ENCODE peak calls at places on chromosomes 2 and 18, in four cellular contexts. V, G, P and J are unnamed samples. For H3K9me3, the result is how much of the 10 kb centered on the place peaks cover.

GRCh38 chr18:75456277-75456676 is 28.8 kb upstream of the SMIM21 start:
- DNase-seq in V (no peak), G (no peak), P (peak), J (no peak)

GRCh38 chr18:79884296-79884962 is 67.0 kb downstream of the SLC66A2 start:
- DNase-seq in V (no peak), G (no peak), P (no peak), J (no peak)

GRCh38 chr2:26008095-26008494 is 25.8 kb upstream of the RAB10 start:
- DNase-seq in P (no peak), V (no peak), G (no peak), J (no peak)

GRCh38 chr2:105880637-105881036 is 135.9 kb downstream of the NCK2 start:
- DNase-seq in G (no peak), V (no peak), P (no peak), J (no peak)

GRCh38 chr18:48767090-48767670 is 183.6 kb downstream of the SMAD7 start:
- DNase-seq in G (no peak), V (no peak), P (peak), J (no peak)

GRCh38 chr2:110852541-110853263 is 120.3 kb downstream of the ACOXL start:
- DNase-seq in P (no peak), V (no peak), G (no peak), J (no peak)

GRCh38 chr18:47756364-47757016 is 174.0 kb downstream of the SMAD2 start:
- DNase-seq in P (peak), G (peak), V (no peak), J (no peak)

GRCh38 chr2:47799210-47799609 is 16.3 kb downstream of the MSH6 start:
- DNase-seq in P (no peak), V (no peak), G (no peak), J (no peak)

GRCh38 chr2:218003265-218003950 is 613 bp upstream of the TNS1 start:
- DNase-seq in G (peak), V (peak), P (peak), J (no peak)

GRCh38 chr2:203022751-203023150 is 8.1 kb downstream of the NBEAL1 start:
- DNase-seq in P (peak), G (no peak), V (no peak), J (no peak)

GRCh38 chr2:60550151-60550983 is 3.1 kb downstream of the BCL11A start:
- DNase-seq in P (peak), V (no peak), G (peak), J (peak)

GRCh38 chr2:38417745-38418689 is 40.9 kb upstream of the ATL2 start:
- DNase-seq in G (no peak), V (no peak), P (no peak), J (no peak)

GRCh38 chr2:152924722-152925121 is 206.3 kb downstream of the ARL6IP6 start:
- DNase-seq in P (no peak), V (no peak), G (no peak), J (no peak)

DNA sequence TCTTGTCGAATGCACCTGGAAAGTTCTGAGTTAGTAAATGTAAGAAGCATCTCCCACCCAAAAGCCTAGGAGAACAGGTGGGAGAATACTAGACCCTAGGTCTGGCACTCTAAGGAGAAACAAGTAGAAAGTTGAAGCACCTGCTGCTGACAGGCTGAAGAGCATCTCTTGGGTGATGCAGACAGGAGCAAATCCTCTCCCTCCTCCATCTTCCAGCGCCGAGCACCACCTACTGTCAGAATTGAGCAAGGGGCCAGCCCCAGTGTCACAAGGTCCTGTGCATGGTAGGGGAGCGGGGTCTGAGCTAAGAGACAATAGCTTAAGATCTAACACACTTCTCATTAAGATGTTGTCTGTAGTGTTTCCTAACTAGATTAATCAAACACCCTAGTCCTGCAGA is 52.9 kb downstream of the HK2 start:
- DNase-seq in G (no peak), V (no peak), P (no peak), J (no peak)
- TF ChIP-seq CTCF in G (no peak), V (no peak), P (no peak), J (no peak)

GRCh38 chr18:3442894-3443293 is 7.1 kb upstream of the TGIF1 start:
- DNase-seq in G (no peak), P (no peak), V (no peak), J (no peak)
- H3K4me3 ChIP-seq in G (no peak), P (no peak), V (no peak), J (no peak)

DNA sequence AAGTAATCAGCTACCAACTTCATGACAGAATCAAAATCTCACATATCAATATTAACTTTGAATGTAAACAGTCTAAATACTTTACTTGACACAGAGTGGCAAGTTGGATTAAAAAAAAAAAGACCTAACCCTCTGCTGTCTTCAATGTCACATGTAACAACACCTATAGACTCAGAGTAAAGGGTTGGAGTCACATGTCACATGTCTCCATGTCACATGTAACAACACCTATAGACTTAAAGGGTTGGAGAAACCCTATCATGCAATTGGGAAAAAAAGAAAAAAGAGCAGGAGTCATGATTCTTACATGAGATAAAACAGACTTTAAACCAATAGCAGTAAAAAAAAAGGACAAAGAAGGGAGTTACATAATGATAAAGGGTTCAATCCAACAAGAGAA is 665.3 kb upstream of the LRRTM1 start:
- DNase-seq in P (no peak), V (no peak), G (no peak), J (no peak)
- H3K9me3 ChIP-seq in P (under half), V (under half), G (under half), J (under half)

DNA sequence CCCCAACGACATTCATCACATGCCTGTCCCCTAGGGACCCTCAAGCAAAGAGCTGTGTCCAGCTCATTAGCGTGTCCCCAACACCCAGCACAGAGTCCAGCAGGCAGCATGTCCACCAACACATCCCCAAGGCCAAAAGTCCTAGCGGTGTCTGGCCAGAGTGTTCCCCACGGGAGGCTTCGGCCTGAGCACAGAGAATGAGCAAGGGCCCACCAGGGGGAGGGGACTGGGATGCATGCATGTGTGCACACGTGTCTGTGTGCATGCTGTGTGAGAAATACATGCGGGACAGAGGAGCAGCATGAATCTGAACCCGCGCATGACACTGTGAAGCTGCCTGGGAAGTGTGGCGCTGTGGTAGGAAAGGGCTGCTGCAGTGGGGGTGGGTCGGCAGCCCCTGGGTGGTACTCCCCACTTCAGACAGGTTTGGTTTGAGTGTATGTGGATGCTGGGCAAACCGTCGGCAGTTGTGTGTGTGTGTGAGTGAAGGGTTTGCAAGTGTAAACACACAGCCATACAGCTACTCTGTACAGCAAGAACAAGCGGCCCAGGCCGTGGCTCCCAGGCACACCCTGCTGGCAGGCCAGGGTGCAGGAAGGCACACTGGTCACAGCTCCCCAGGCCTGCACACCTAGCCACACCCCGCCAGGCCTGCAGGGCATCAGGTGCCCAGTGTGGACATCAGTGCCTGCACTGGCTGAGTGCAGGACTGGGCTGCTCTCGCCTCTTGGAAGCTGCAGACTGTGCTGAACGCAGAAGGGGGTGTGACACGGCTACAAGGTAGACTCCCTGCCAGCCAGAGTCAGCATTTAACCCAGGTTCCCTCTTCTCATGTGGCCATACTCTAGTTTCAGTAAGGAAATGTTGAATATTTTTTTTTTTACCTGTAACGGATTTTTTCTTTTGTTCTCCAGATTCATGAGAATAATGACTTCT is 19.5 kb upstream of the HES6 start:
- DNase-seq in V (no peak), P (no peak), G (no peak), J (no peak)
- TF ChIP-seq CTCF in V (no peak), P (peak), G (no peak), J (peak)